ENCODE peak calls at places on chromosomes 1 and 21, in eight cellular contexts. T is ascending aorta; P is SK-N-SH; B is dorsolateral prefrontal cortex; Y is left ventricle myocardium inferior; A is CD8-positive, alpha-beta T cell; I is Peyer's patch; K is right lobe of liver. V is an unnamed sample.

GRCh38 chr1:179767996-179768395 is 24.9 kb downstream of the FAM163A start:
- DNase-seq in I (no peak), K (no peak), Y (no peak), B (no peak), P (no peak), T (no peak), A (no peak), V (no peak)

GRCh38 chr1:82226198-82226505 is 425.4 kb downstream of the ADGRL2 start:
- DNase-seq in K (no peak), B (no peak), T (no peak), Y (no peak), A (no peak), P (no peak), I (no peak), V (peak; percentile 57)

GRCh38 chr1:227961651-227962050 is 13.9 kb upstream of the WNT9A start:
- DNase-seq in B (no peak), I (no peak), T (no peak), A (no peak), K (no peak), Y (no peak), P (no peak), V (no peak)

GRCh38 chr1:183932412-183932811 is 105.1 kb downstream of the COLGALT2 start:
- DNase-seq in B (peak; percentile 83), A (no peak), T (peak; percentile 84), K (no peak), P (no peak), I (peak; percentile 21), Y (peak; percentile 88), V (peak; percentile 69)

GRCh38 chr21:43632373-43632905 is 26.8 kb downstream of the HSF2BP start:
- DNase-seq in T (no peak), Y (no peak), P (no peak), A (no peak), K (no peak), I (no peak), B (no peak), V (no peak)

GRCh38 chr1:156241311-156241811 is 623 bp upstream of the BGLAP start:
- DNase-seq in K (no peak), I (no peak), Y (no peak), T (no peak), A (no peak), P (no peak), B (no peak), V (no peak)

GRCh38 chr1:153842006-153842471 is 66.8 kb downstream of the SLC27A3 start:
- DNase-seq in B (no peak), T (no peak), P (no peak), Y (no peak), A (no peak), I (no peak), K (no peak), V (no peak)

GRCh38 chr21:25895565-25896205 is 160.9 kb downstream of the GABPA start:
- DNase-seq in K (no peak), P (peak; percentile 43), T (no peak), A (no peak), Y (no peak), B (no peak), I (no peak), V (peak; percentile 83)

GRCh38 chr1:10788592-10789006 is 7.8 kb downstream of the CASZ1 start:
- DNase-seq in Y (peak; percentile 71), I (no peak), K (peak; percentile 83), T (peak; percentile 71), P (peak; percentile 86), B (peak; percentile 52), A (no peak), V (no peak)

GRCh38 chr1:191034126-191034525 is 556.5 kb upstream of the BRINP3 start:
- DNase-seq in A (no peak), I (no peak), Y (no peak), B (no peak), T (no peak), K (no peak), P (no peak), V (no peak)

GRCh38 chr1:66294692-66295384 is 239.1 kb upstream of the SGIP1 start:
- DNase-seq in T (no peak), B (no peak), Y (no peak), P (no peak), K (no peak), A (no peak), I (no peak), V (no peak)

GRCh38 chr1:17403081-17403480 is 31.1 kb downstream of the PADI6 start:
- DNase-seq in B (no peak), T (no peak), Y (no peak), A (no peak), P (no peak), I (no peak), K (no peak), V (no peak)

GRCh38 chr21:36705679-36706481 is 7.0 kb downstream of the SIM2 start:
- DNase-seq in T (peak; percentile 47), A (peak; percentile 44), I (no peak), B (no peak), Y (no peak), K (no peak), P (peak; percentile 55), V (no peak)
- TF ChIP-seq CTCF in T (no peak), A (no peak), I (no peak), B (no peak), Y (no peak), K (no peak), P (peak; percentile 31), V (peak; percentile 45)

DNA sequence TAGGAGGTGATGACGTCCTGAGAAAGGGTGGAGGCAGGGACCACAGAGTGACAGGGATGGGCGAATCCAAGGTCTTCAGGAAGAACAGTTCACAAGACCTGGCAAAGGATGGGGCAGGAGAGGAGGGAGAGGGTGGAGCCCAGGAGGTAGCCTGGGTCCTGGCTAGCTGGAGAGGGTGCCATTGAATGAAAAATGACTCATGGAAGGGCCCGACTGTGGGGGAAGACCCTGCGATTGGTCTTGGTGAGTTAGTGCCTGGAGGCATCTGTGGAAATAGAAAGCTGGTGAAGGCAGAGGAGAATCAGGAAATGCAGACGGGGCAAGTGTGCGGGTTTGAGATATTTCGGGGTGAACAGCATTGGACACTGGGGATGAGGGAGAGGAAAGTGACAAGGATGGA is 60.3 kb upstream of the SLC45A1 start:
- DNase-seq in B (no peak), Y (no peak), A (no peak), T (no peak), I (no peak), K (no peak), P (no peak), V (no peak)
- H3K27ac ChIP-seq in B (no peak overlapping the region), Y (no peak overlapping the region), A (no peak overlapping the region), T (no peak overlapping the region), I (no peak overlapping the region), K (no peak overlapping the region), P (no peak overlapping the region), V (no peak overlapping the region)

GRCh38 chr1:90721210-90722194 is 4.4 kb upstream of the BARHL2 start:
- DNase-seq in B (no peak), Y (no peak), A (peak; percentile 49), P (peak; percentile 81), I (no peak), T (no peak), K (no peak), V (peak; percentile 96)
- H3K27me3 ChIP-seq in B (peaks cover 70% of the 10 kb centered on the region), Y (peaks cover 100% of the 10 kb centered on the region), A (peaks cover 83% of the 10 kb centered on the region), P (peaks cover 90% of the 10 kb centered on the region), I (peaks cover 7% of the 10 kb centered on the region), T (peaks cover 46% of the 10 kb centered on the region), K (peaks cover 20% of the 10 kb centered on the region), V (no peaks in the 10 kb centered on the region)

DNA sequence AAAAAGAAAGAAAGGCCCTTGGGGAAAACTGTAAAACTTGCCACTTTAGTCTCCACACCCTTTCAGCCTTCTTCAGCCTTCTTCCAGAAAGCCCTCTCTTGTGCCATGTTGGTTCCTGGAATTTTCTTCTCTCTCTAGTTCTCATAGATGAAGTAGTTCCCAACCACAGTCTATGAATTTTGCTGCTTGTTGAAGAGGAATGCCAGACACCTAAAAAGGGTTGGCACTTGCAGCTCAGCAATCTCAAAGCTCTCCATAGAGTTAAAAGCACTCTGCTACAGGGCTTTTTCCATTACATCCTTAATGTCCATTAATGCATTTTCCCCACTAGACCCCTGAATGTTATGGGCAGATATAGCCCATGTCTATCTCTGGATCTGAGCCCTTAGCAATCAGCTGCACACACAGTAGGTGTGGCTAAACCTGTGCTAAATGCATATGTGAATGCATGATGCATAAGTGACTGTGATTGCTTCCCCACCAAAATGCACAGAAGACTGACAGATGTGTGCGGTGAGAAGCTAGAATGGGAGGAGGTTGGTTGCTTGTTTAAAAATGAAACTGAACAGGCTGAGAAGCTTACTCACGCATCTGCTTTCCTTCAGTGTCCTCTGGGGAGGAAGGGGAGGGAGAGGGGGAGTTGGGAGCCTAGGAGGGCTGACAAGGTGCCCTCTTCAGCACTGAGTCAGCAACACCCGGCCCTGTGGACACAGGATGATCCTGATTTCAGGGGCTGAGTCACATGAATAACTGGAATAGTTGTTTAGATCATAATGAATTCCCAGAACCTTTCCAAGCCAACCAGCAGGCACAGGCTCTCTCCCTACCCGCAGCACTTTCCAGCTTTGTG is 146.1 kb upstream of the FGGY start:
- DNase-seq in I (peak; percentile 29), T (peak; percentile 93), K (no peak), P (peak; percentile 59), A (no peak), Y (peak; percentile 82), B (no peak), V (peak; percentile 56)
- TF ChIP-seq CTCF in I (no peak), T (no peak), K (no peak), P (no peak), A (no peak), Y (peak; percentile 13), B (no peak), V (no peak)

GRCh38 chr1:29801003-29801402 is 564.7 kb downstream of the PTPRU start:
- DNase-seq in A (no peak), Y (no peak), I (no peak), B (no peak), T (no peak), K (no peak), P (peak; percentile 12), V (no peak)

GRCh38 chr1:29801561-29801973 is 565.2 kb downstream of the PTPRU start:
- DNase-seq in K (no peak), Y (no peak), I (peak; percentile 1), A (peak; percentile 37), P (peak; percentile 62), B (no peak), T (no peak), V (no peak)

GRCh38 chr1:29798699-29799566 is 562.6 kb downstream of the PTPRU start:
- DNase-seq in P (no peak), A (peak; percentile 17), T (no peak), K (no peak), I (no peak), Y (no peak), B (no peak), V (no peak)

GRCh38 chr1:29800522-29800956 is 564.2 kb downstream of the PTPRU start:
- DNase-seq in A (peak; percentile 37), P (no peak), B (no peak), Y (no peak), I (no peak), T (no peak), K (no peak), V (no peak)

DNA sequence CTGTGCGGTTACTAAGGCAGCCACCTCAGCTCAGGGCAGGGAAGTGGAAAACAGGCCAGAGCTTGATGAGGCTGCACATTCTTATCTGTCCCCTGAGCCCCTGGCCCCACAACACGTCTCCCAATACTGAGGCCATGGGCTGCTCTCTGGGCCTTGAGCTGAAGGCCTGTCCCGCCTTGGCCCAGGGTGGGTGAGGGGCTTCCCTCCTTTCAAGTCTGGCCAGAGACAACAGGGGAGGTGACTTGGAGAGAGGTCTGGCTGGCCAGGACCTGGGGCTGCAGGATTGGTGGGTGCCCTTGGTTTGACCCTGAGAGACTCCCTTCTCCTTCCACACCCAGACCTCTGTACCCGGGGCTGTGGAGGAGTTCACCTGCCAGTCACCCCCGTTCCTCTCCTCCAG is 563.8 kb downstream of the PTPRU start:
- DNase-seq in T (no peak), P (peak; percentile 11), B (no peak), I (no peak), K (no peak), A (peak; percentile 44), Y (no peak), V (no peak)
- H3K27ac ChIP-seq in T (no peak overlapping the region), P (no peak overlapping the region), B (no peak overlapping the region), I (no peak overlapping the region), K (no peak overlapping the region), A (no peak overlapping the region), Y (no peak overlapping the region), V (no peak overlapping the region)

V was measured in A673.